ENCODE peak calls at places on chromosomes 2 and 18, in five cellular contexts. P is fibroblast of lung; L is endothelial cell; G is Caki2; J is activated CD4-positive, alpha-beta T cell treated with anti-CD3 and anti-CD28 coated beads for 24 hours. T is an unnamed sample.

GRCh38 chr2:60834270-60834717 is 47.1 kb upstream of the REL start:
- DNase-seq in L (no peak), G (no peak), J (no peak), P (no peak), T (no peak)

GRCh38 chr2:240203031-240203841 is 62.8 kb upstream of the OTOS start:
- DNase-seq in G (no peak), P (no peak), L (no peak), J (no peak), T (no peak)

GRCh38 chr2:211899871-211900482 is 638.6 kb downstream of the ERBB4 start:
- DNase-seq in G (no peak), J (no peak), L (no peak), P (no peak), T (no peak)

GRCh38 chr2:152627010-152627957 is 90.0 kb downstream of the PRPF40A start:
- DNase-seq in J (no peak), L (no peak), G (peak), P (peak), T (peak)

GRCh38 chr2:181461056-181461630 is 4.0 kb downstream of the ITGA4 start:
- DNase-seq in P (no peak), J (no peak), L (no peak), G (no peak), T (no peak)

GRCh38 chr2:159946326-159946992 is 116.0 kb downstream of the PLA2R1 start:
- DNase-seq in L (no peak), P (peak), J (no peak), G (no peak), T (no peak)

GRCh38 chr2:20523798-20524197 is 76.9 kb downstream of the RHOB start:
- DNase-seq in J (no peak), L (no peak), P (no peak), G (no peak), T (no peak)

GRCh38 chr18:22606563-22607283 is 189.0 kb upstream of the CTAGE1 start:
- DNase-seq in P (no peak), G (no peak), L (no peak), J (no peak), T (no peak)

GRCh38 chr2:197786010-197786877 is 1.1 kb upstream of the BOLL start:
- DNase-seq in P (no peak), L (peak), G (no peak), J (peak), T (peak)

GRCh38 chr2:129319422-129319717 is 660.1 kb upstream of the RAB6C start:
- DNase-seq in G (no peak), P (no peak), J (no peak), L (no peak), T (no peak)

GRCh38 chr2:182117203-182117602 is 131.6 kb downstream of the PPP1R1C start:
- DNase-seq in L (no peak), J (no peak), G (no peak), P (no peak), T (no peak)

GRCh38 chr18:44997139-44997538 is 316.5 kb downstream of the SETBP1 start:
- DNase-seq in L (no peak), J (no peak), G (no peak), P (no peak), T (no peak)